ENCODE peak calls at places on chromosomes 1 and 21, in seven cellular contexts. G, X, V, R, I, U and L are unnamed samples.

GRCh38 chr1:246597971-246598370 is 31.7 kb downstream of the CNST start:
- DNase-seq in G (no peak), X (no peak), V (no peak), R (no peak), I (no peak), U (no peak), L (no peak)

GRCh38 chr1:78553859-78554258 is 63.1 kb downstream of the PTGFR start:
- DNase-seq in G (no peak), X (no peak), V (no peak), R (no peak), I (no peak), U (no peak), L (no peak)

GRCh38 chr1:235883261-235883927 is 16.7 kb upstream of the LYST start:
- DNase-seq in G (peak; percentile 67), X (peak; percentile 94), V (peak; percentile 94), R (peak; percentile 89), I (peak; percentile 86), U (peak; percentile 83), L (peak; percentile 88)

GRCh38 chr1:225561675-225562074 is 91.2 kb downstream of the ENAH start:
- DNase-seq in G (no peak), X (no peak), V (no peak), R (no peak), I (no peak), U (no peak), L (no peak)

GRCh38 chr21:43278766-43279577 is 110.2 kb downstream of the CRYAA start:
- DNase-seq in G (no peak), X (peak; percentile 52), V (no peak), R (no peak), I (no peak), U (no peak), L (peak; percentile 18)

GRCh38 chr1:72178266-72178665 is 104.1 kb downstream of the NEGR1 start:
- DNase-seq in G (peak; percentile 23), X (no peak), V (no peak), R (no peak), I (no peak), U (peak; percentile 32), L (no peak)

GRCh38 chr1:198280080-198280479 is 123.3 kb downstream of the NEK7 start:
- DNase-seq in G (no peak), X (no peak), V (peak; percentile 28), R (no peak), I (no peak), U (no peak), L (no peak)

GRCh38 chr1:67716800-67717199 is 31.8 kb downstream of the GADD45A start:
- DNase-seq in G (peak; percentile 86), X (no peak), V (peak; percentile 75), R (no peak), I (no peak), U (peak; percentile 83), L (no peak)

GRCh38 chr1:156108057-156108456 is 6.5 kb upstream of the LMNA start:
- DNase-seq in G (no peak), X (no peak), V (no peak), R (no peak), I (no peak), U (no peak), L (no peak)

GRCh38 chr1:28594661-28595411 is 2.8 kb downstream of the RAB42 start:
- DNase-seq in G (peak; percentile 90), X (no peak), V (no peak), R (no peak), I (no peak), U (peak; percentile 94), L (no peak)

DNA sequence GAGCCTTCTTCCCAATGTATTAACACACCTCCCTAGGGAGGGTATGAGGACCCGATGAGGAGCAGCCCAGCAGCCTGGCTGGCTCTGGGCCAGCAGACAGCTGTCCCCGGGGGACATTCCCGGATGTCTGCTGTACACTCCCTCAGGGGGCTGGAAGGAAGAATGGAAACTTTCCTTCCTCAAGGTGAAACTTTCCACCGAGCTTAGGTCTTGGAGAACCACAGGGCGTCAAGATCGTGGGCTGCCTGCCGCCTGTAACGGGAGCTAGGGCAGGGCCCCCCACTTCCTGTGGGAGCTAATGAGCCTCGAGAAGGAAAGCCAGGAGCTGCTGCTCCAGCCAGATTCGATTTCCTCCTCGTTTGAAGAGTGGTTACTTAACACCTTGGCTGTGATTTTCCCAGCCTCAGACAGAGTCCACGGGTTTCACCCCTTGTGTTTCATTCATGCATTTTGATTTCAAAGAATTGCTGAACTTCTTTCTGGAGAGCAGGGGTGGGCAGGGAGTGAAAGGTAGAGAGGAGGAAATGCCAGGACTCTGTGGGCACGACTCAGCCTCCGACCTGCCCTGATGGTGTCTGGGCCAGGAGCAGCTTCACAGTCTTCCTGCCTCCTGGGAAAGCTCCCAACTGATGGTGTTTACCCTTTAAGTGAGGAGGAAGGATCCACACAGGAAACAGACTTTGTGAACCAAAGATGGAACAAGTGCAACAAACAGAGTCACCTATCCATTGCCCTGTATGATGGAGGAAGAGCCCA is 29.7 kb downstream of the UBE2T start:
- DNase-seq in G (no peak), X (no peak), V (no peak), R (no peak), I (no peak), U (no peak), L (no peak)
- H3K4me1 ChIP-seq in G (no peaks in the 10 kb centered on the region), X (no peaks in the 10 kb centered on the region), V (no peaks in the 10 kb centered on the region), R (no peaks in the 10 kb centered on the region), I (no peaks in the 10 kb centered on the region), U (peaks cover 6% of the 10 kb centered on the region), L (peaks cover 6% of the 10 kb centered on the region)

GRCh38 chr1:109397451-109398342 is at the start of gene SORT1:
- DNase-seq in G (peak; percentile 17), X (peak; percentile 93), V (peak; percentile 86), R (peak; percentile 90), I (no peak), U (peak; percentile 77), L (peak; percentile 93)
- H3K27ac ChIP-seq in G (no peak within 1 kb of the TSS), X (peak within 1 kb of the TSS; percentile 18), V (peak within 1 kb of the TSS; percentile 18), R (peak within 1 kb of the TSS; percentile 70), I (peak within 1 kb of the TSS; percentile 79), U (peak within 1 kb of the TSS; percentile 16), L (peak within 1 kb of the TSS; percentile 88)

GRCh38 chr1:200922406-200922805 is 27.7 kb downstream of the INAVA start:
- DNase-seq in G (no peak), X (peak; percentile 35), V (no peak), R (no peak), I (no peak), U (no peak), L (no peak)

GRCh38 chr1:200921571-200922110 is 26.9 kb downstream of the INAVA start:
- DNase-seq in G (no peak), X (peak; percentile 27), V (no peak), R (no peak), I (no peak), U (no peak), L (no peak)

GRCh38 chr1:200919386-200919785 is 24.7 kb downstream of the INAVA start:
- DNase-seq in G (no peak), X (peak; percentile 22), V (no peak), R (no peak), I (no peak), U (no peak), L (no peak)

GRCh38 chr1:200925821-200926220 is 31.1 kb downstream of the INAVA start:
- DNase-seq in G (peak; percentile 44), X (no peak), V (no peak), R (no peak), I (no peak), U (peak; percentile 51), L (no peak)

GRCh38 chr1:200923607-200924006 is 28.9 kb downstream of the INAVA start:
- DNase-seq in G (no peak), X (no peak), V (no peak), R (no peak), I (no peak), U (no peak), L (no peak)
- H3K4me1 ChIP-seq in G (peaks cover 4% of the 10 kb centered on the region), X (no peaks in the 10 kb centered on the region), V (no peaks in the 10 kb centered on the region), R (no peaks in the 10 kb centered on the region), I (no peaks in the 10 kb centered on the region), U (no peaks in the 10 kb centered on the region), L (no peaks in the 10 kb centered on the region)

GRCh38 chr1:8212443-8212920 is 105.4 kb upstream of the SLC45A1 start:
- DNase-seq in G (no peak), X (no peak), V (no peak), R (no peak), I (no peak), U (no peak), L (no peak)
- H3K27ac ChIP-seq in G (peak overlapping the region; percentile 62), X (no peak overlapping the region), V (no peak overlapping the region), R (no peak overlapping the region), I (peak overlapping the region; percentile 99), U (peak overlapping the region; percentile 86), L (no peak overlapping the region)

GRCh38 chr1:24020032-24020431 is 39.9 kb upstream of the SRSF10 start:
- DNase-seq in G (no peak), X (no peak), V (peak; percentile 45), R (peak; percentile 52), I (no peak), U (no peak), L (no peak)
- H3K4me1 ChIP-seq in G (peaks cover 16% of the 10 kb centered on the region), X (peaks cover 14% of the 10 kb centered on the region), V (peaks cover 28% of the 10 kb centered on the region), R (peaks cover 52% of the 10 kb centered on the region), I (peaks cover 62% of the 10 kb centered on the region), U (peaks cover 33% of the 10 kb centered on the region), L (peaks cover 41% of the 10 kb centered on the region)

DNA sequence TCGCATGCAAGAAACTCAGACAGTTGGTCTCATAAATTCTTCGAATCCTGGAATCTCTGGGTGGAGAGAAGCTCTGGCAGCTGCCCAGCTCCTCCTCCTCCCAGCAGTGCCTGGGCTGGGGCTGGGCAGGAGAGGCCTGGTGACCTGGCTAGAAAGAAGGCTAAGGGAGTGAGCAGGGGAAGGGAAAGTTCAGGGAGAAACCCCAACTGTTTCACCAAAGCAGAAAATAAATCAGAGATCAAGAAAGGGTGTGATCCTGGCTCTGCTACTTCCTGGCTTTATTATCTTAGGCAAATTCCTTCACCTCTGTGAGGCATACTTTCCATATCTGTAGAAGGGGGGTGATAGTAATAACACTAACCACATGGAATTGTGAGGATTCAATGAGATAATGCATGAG is 8.8 kb upstream of the COL16A1 start:
- DNase-seq in G (peak; percentile 79), X (peak; percentile 87), V (peak; percentile 79), R (peak; percentile 35), I (no peak), U (no peak), L (peak; percentile 53)
- H3K27ac ChIP-seq in G (peak overlapping the region; percentile 35), X (peak overlapping the region; percentile 26), V (peak overlapping the region; percentile 96), R (peak overlapping the region; percentile 39), I (peak overlapping the region; percentile 71), U (no peak overlapping the region), L (peak overlapping the region; percentile 99)

DNA sequence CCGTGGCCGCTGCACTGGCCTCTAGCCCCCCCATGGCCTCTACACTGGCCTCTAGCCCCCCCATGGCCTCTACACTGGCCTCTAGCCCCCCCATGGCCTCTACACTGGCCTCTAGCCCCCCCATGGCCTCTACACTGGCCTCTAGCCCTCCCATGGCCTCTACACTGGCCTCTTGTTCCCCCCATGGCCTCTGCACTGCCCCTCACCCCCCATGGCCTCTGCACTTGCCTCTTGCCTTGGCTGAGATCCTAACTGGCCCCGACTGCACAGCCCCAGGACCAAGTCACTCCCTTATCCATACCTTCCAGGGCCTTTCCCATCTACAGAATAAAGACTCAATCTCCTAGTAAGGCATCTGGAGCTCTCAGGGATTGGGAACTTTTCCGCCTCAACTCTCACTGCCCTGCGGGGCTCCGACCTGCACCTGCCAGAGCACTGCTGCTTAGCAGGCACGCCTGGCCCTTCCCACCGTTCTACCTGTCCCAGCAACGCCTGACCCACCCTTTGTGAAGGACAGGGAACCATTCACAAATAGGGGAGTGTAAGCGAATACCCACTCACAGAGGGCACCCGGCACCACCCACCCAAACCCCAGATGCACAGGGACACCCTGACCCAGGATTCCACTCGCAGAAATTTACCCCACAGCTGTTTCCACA is 38.8 kb downstream of the ACOT7 start:
- DNase-seq in G (no peak), X (no peak), V (no peak), R (no peak), I (no peak), U (no peak), L (no peak)
- H3K4me1 ChIP-seq in G (peaks cover 26% of the 10 kb centered on the region), X (peaks cover 39% of the 10 kb centered on the region), V (peaks cover 40% of the 10 kb centered on the region), R (peaks cover 33% of the 10 kb centered on the region), I (peaks cover 65% of the 10 kb centered on the region), U (peaks cover 77% of the 10 kb centered on the region), L (peaks cover 62% of the 10 kb centered on the region)